ENCODE peak calls at places on chromosomes 13 and 19, in seven cellular contexts. One of them, this sample, is unnamed.

GRCh38 chr19:24140099-24140498 is 53.1 kb downstream of the ZNF254 start:
- DNase-seq in heart right ventricle: no peak
- DNase-seq in AG04450: peak
- DNase-seq in esophagus muscularis mucosa: no peak
- DNase-seq in IMR-90: peak
- DNase-seq in cardiac muscle cell: no peak
- DNase-seq in lung: no peak
- DNase-seq in this sample: peak

GRCh38 chr13:76043882-76044281 is 407.8 kb downstream of the LMO7 start:
- DNase-seq in heart right ventricle: no peak
- DNase-seq in AG04450: no peak
- DNase-seq in esophagus muscularis mucosa: no peak
- DNase-seq in IMR-90: no peak
- DNase-seq in cardiac muscle cell: no peak
- DNase-seq in lung: no peak
- DNase-seq in this sample: peak

GRCh38 chr13:110712081-110712848 is 1.2 kb upstream of the ING1 start:
- DNase-seq in heart right ventricle: peak
- DNase-seq in AG04450: peak
- DNase-seq in esophagus muscularis mucosa: peak
- DNase-seq in IMR-90: peak
- DNase-seq in cardiac muscle cell: peak
- DNase-seq in lung: peak
- DNase-seq in this sample: peak

GRCh38 chr13:50085063-50085462 is 69.8 kb downstream of the KCNRG start:
- DNase-seq in heart right ventricle: no peak
- DNase-seq in AG04450: no peak
- DNase-seq in esophagus muscularis mucosa: no peak
- DNase-seq in IMR-90: peak
- DNase-seq in cardiac muscle cell: peak
- DNase-seq in lung: no peak
- DNase-seq in this sample: peak

GRCh38 chr13:40102854-40103253 is 447.4 kb downstream of the COG6 start:
- DNase-seq in heart right ventricle: no peak
- DNase-seq in AG04450: peak
- DNase-seq in esophagus muscularis mucosa: no peak
- DNase-seq in IMR-90: peak
- DNase-seq in cardiac muscle cell: no peak
- DNase-seq in lung: no peak
- DNase-seq in this sample: peak

GRCh38 chr13:59679239-59679638 is 484.5 kb downstream of the DIAPH3 start:
- DNase-seq in heart right ventricle: no peak
- DNase-seq in AG04450: no peak
- DNase-seq in esophagus muscularis mucosa: no peak
- DNase-seq in IMR-90: no peak
- DNase-seq in cardiac muscle cell: no peak
- DNase-seq in lung: no peak
- DNase-seq in this sample: no peak

GRCh38 chr19:16454519-16454918 is 17.3 kb downstream of the EPS15L1 start:
- DNase-seq in heart right ventricle: no peak
- DNase-seq in AG04450: no peak
- DNase-seq in esophagus muscularis mucosa: no peak
- DNase-seq in IMR-90: no peak
- DNase-seq in cardiac muscle cell: no peak
- DNase-seq in lung: no peak
- DNase-seq in this sample: no peak

GRCh38 chr13:96003304-96003703 is 49.9 kb downstream of the UGGT2 start:
- DNase-seq in heart right ventricle: no peak
- DNase-seq in AG04450: no peak
- DNase-seq in esophagus muscularis mucosa: no peak
- DNase-seq in IMR-90: no peak
- DNase-seq in cardiac muscle cell: no peak
- DNase-seq in lung: no peak
- DNase-seq in this sample: peak

GRCh38 chr13:37685206-37685605 is 86.6 kb upstream of the POSTN start:
- DNase-seq in heart right ventricle: no peak
- DNase-seq in AG04450: no peak
- DNase-seq in esophagus muscularis mucosa: no peak
- DNase-seq in IMR-90: peak
- DNase-seq in cardiac muscle cell: no peak
- DNase-seq in lung: no peak
- DNase-seq in this sample: no peak

GRCh38 chr13:74015137-74015536 is 119.1 kb downstream of the KLF12 start:
- DNase-seq in heart right ventricle: no peak
- DNase-seq in AG04450: no peak
- DNase-seq in esophagus muscularis mucosa: no peak
- DNase-seq in IMR-90: peak
- DNase-seq in cardiac muscle cell: no peak
- DNase-seq in lung: no peak
- DNase-seq in this sample: peak

GRCh38 chr13:81565849-81566248 is 1224.9 kb upstream of the SPRY2 start:
- DNase-seq in heart right ventricle: no peak
- DNase-seq in AG04450: no peak
- DNase-seq in esophagus muscularis mucosa: no peak
- DNase-seq in IMR-90: no peak
- DNase-seq in cardiac muscle cell: no peak
- DNase-seq in lung: no peak
- DNase-seq in this sample: no peak

GRCh38 chr19:32872391-32872790 is 2.8 kb upstream of the SLC7A9 start:
- DNase-seq in heart right ventricle: no peak
- DNase-seq in AG04450: no peak
- DNase-seq in esophagus muscularis mucosa: no peak
- DNase-seq in IMR-90: no peak
- DNase-seq in cardiac muscle cell: no peak
- DNase-seq in lung: no peak
- DNase-seq in this sample: no peak

GRCh38 chr19:40191836-40192646 is 815 bp downstream of the MAP3K10 start:
- DNase-seq in heart right ventricle: peak
- DNase-seq in AG04450: no peak
- DNase-seq in esophagus muscularis mucosa: no peak
- DNase-seq in IMR-90: peak
- DNase-seq in cardiac muscle cell: peak
- DNase-seq in lung: no peak
- DNase-seq in this sample: peak

GRCh38 chr13:48532473-48533206 is at the start of gene RCBTB2:
- DNase-seq in heart right ventricle: peak
- DNase-seq in AG04450: peak
- DNase-seq in esophagus muscularis mucosa: peak
- DNase-seq in IMR-90: peak
- DNase-seq in cardiac muscle cell: peak
- DNase-seq in lung: peak
- DNase-seq in this sample: peak
- TF ChIP-seq CTCF in heart right ventricle: no peak
- TF ChIP-seq CTCF in AG04450: no peak
- TF ChIP-seq CTCF in esophagus muscularis mucosa: no peak
- TF ChIP-seq CTCF in IMR-90: no peak
- TF ChIP-seq CTCF in cardiac muscle cell: no peak
- TF ChIP-seq CTCF in lung: no peak
- TF ChIP-seq CTCF in this sample: no peak

DNA sequence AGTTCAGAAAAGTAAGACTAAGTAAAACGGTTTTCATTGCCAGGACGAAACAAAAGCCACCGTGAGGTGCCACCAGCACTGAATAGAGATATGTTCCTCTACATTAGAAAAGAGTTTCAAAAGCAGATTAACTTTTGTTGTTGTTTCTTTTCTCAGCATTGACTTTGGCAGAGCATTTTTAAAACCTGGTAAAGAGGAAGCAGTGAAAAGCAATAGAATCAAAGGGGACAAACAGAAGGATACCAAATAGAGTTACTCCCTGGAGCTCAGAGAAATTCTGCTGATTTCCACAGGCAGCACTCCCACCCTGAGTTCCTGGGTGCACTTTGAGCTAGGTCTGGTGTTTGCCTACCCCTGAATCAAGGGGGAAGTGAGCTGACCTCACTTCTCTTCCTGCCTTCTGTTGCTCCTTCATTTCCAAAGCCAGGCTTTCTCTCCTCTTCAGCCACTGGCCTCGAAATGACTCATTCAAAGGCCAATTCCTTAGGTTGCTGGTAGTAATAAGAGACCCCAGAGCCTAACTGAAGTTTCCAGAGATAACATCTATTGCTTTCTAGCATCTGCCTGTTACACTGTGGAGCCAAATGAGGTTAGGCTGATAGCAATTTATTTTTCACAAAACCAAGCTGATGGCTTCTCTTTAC is 11.3 kb upstream of the ERICH6B start:
- DNase-seq in heart right ventricle: no peak
- DNase-seq in AG04450: no peak
- DNase-seq in esophagus muscularis mucosa: peak
- DNase-seq in IMR-90: no peak
- DNase-seq in cardiac muscle cell: no peak
- DNase-seq in lung: no peak
- DNase-seq in this sample: peak
- H3K4me3 ChIP-seq in heart right ventricle: no peak
- H3K4me3 ChIP-seq in AG04450: no peak
- H3K4me3 ChIP-seq in esophagus muscularis mucosa: no peak
- H3K4me3 ChIP-seq in IMR-90: no peak
- H3K4me3 ChIP-seq in cardiac muscle cell: no peak
- H3K4me3 ChIP-seq in lung: no peak
- H3K4me3 ChIP-seq in this sample: no peak

GRCh38 chr19:27870293-27870692 is 1342.7 kb downstream of the UQCRFS1 start:
- DNase-seq in heart right ventricle: no peak
- DNase-seq in AG04450: no peak
- DNase-seq in esophagus muscularis mucosa: no peak
- DNase-seq in IMR-90: no peak
- DNase-seq in cardiac muscle cell: no peak
- DNase-seq in lung: no peak
- DNase-seq in this sample: no peak
- TF ChIP-seq CTCF in heart right ventricle: no peak
- TF ChIP-seq CTCF in AG04450: no peak
- TF ChIP-seq CTCF in esophagus muscularis mucosa: no peak
- TF ChIP-seq CTCF in IMR-90: no peak
- TF ChIP-seq CTCF in cardiac muscle cell: no peak
- TF ChIP-seq CTCF in lung: no peak
- TF ChIP-seq CTCF in this sample: no peak

GRCh38 chr19:22426901-22427300 is 4.8 kb upstream of the ZNF98 start:
- DNase-seq in heart right ventricle: no peak
- DNase-seq in AG04450: no peak
- DNase-seq in esophagus muscularis mucosa: no peak
- DNase-seq in IMR-90: no peak
- DNase-seq in cardiac muscle cell: no peak
- DNase-seq in lung: no peak
- DNase-seq in this sample: no peak

GRCh38 chr19:22427587-22428298 is 5.6 kb upstream of the ZNF98 start:
- DNase-seq in heart right ventricle: no peak
- DNase-seq in AG04450: no peak
- DNase-seq in esophagus muscularis mucosa: no peak
- DNase-seq in IMR-90: no peak
- DNase-seq in cardiac muscle cell: no peak
- DNase-seq in lung: no peak
- DNase-seq in this sample: no peak

GRCh38 chr19:22428299-22428913 is 6.3 kb upstream of the ZNF98 start:
- DNase-seq in heart right ventricle: no peak
- DNase-seq in AG04450: no peak
- DNase-seq in esophagus muscularis mucosa: no peak
- DNase-seq in IMR-90: no peak
- DNase-seq in cardiac muscle cell: no peak
- DNase-seq in lung: no peak
- DNase-seq in this sample: no peak
- H3K4me3 ChIP-seq in heart right ventricle: peak
- H3K4me3 ChIP-seq in AG04450: no peak
- H3K4me3 ChIP-seq in esophagus muscularis mucosa: peak
- H3K4me3 ChIP-seq in IMR-90: no peak
- H3K4me3 ChIP-seq in cardiac muscle cell: no peak
- H3K4me3 ChIP-seq in lung: no peak
- H3K4me3 ChIP-seq in this sample: no peak

GRCh38 chr19:29337029-29337428 is 124.1 kb upstream of the UQCRFS1 start:
- DNase-seq in heart right ventricle: no peak
- DNase-seq in AG04450: no peak
- DNase-seq in esophagus muscularis mucosa: no peak
- DNase-seq in IMR-90: no peak
- DNase-seq in cardiac muscle cell: no peak
- DNase-seq in lung: no peak
- DNase-seq in this sample: no peak
- TF ChIP-seq CTCF in heart right ventricle: no peak
- TF ChIP-seq CTCF in AG04450: no peak
- TF ChIP-seq CTCF in esophagus muscularis mucosa: no peak
- TF ChIP-seq CTCF in IMR-90: no peak
- TF ChIP-seq CTCF in cardiac muscle cell: no peak
- TF ChIP-seq CTCF in lung: no peak
- TF ChIP-seq CTCF in this sample: no peak

DNA sequence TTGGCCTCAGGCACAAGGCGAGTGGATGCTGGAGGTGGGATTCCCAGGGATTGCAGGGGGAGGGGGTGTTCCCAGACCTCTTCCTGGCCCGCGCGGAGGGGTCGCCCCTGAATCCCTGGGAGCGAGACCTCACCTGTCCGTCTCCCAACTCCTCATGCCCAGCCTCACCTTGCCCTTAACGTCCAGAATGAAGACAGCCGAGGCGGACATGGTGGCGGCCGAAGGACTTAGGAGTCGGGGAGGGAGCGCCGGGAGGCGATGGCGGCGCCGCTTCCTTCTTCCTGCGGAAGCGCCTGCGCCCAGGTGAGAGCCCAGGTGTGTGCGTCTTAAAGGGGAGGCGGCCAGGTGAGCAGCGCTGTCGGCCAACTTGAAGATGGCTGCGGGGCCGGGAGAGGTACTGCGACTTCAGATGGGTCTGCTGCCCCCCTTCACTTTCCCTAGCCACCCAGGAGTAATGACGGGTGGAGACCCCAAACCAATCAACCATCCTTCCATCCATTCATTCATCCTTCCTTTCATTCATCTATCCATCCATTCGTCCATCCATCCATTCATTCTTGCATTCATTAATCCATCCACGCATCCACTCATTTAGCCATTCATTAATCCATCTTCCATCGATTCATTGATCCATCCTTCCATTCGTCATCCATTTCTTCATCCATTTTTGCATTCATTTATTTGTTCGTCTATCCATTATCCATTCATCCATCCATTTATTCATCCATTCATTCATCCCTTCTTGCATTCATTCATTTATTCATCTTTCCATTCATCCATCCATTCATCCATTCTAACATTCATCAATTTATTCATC is at the start of gene AP1M2:
- DNase-seq in heart right ventricle: no peak
- DNase-seq in AG04450: no peak
- DNase-seq in esophagus muscularis mucosa: no peak
- DNase-seq in IMR-90: no peak
- DNase-seq in cardiac muscle cell: no peak
- DNase-seq in lung: no peak
- DNase-seq in this sample: no peak
- H3K4me3 ChIP-seq in heart right ventricle: no peak
- H3K4me3 ChIP-seq in AG04450: no peak
- H3K4me3 ChIP-seq in esophagus muscularis mucosa: no peak
- H3K4me3 ChIP-seq in IMR-90: no peak
- H3K4me3 ChIP-seq in cardiac muscle cell: peak
- H3K4me3 ChIP-seq in lung: peak
- H3K4me3 ChIP-seq in this sample: no peak

GRCh38 chr13:85879014-85879413 is 79.8 kb upstream of the SLITRK6 start:
- DNase-seq in heart right ventricle: no peak
- DNase-seq in AG04450: no peak
- DNase-seq in esophagus muscularis mucosa: no peak
- DNase-seq in IMR-90: no peak
- DNase-seq in cardiac muscle cell: no peak
- DNase-seq in lung: no peak
- DNase-seq in this sample: peak
- TF ChIP-seq CTCF in heart right ventricle: no peak
- TF ChIP-seq CTCF in AG04450: no peak
- TF ChIP-seq CTCF in esophagus muscularis mucosa: no peak
- TF ChIP-seq CTCF in IMR-90: no peak
- TF ChIP-seq CTCF in cardiac muscle cell: no peak
- TF ChIP-seq CTCF in lung: no peak
- TF ChIP-seq CTCF in this sample: no peak

This sample was measured in choroid plexus epithelial cell.